ENCODE peak calls at places on chromosomes 3 and 15, in nine cellular contexts. O is gastrocnemius medialis, J is A549, U is cardiac muscle cell, W is psoas muscle, C is Peyer's patch, H is OCI-LY7, N is kidney, R is left ventricle myocardium inferior. A is an unnamed sample.

GRCh38 chr15:76799760-76800159 is 105.4 kb downstream of the SCAPER start:
- DNase-seq in O (no peak), J (peak; percentile 58), U (no peak), W (no peak), C (no peak), H (no peak), N (no peak), R (no peak), A (no peak)

GRCh38 chr3:193605876-193606275 is 12.9 kb downstream of the OPA1 start:
- DNase-seq in O (peak; percentile 12), J (peak; percentile 71), U (peak; percentile 76), W (no peak), C (peak; percentile 57), H (peak; percentile 73), N (no peak), R (no peak), A (no peak)

GRCh38 chr3:190076601-190077444 is 43.9 kb downstream of the P3H2 start:
- DNase-seq in O (no peak), J (peak; percentile 80), U (peak; percentile 66), W (no peak), C (no peak), H (no peak), N (peak; percentile 55), R (no peak), A (peak; percentile 35)

GRCh38 chr3:42505203-42505848 is 2.9 kb downstream of the VIPR1 start:
- DNase-seq in O (no peak), J (no peak), U (no peak), W (no peak), C (no peak), H (no peak), N (no peak), R (no peak), A (peak; percentile 44)

GRCh38 chr3:48426401-48426909 is 3.4 kb downstream of the PLXNB1 start:
- DNase-seq in O (no peak), J (no peak), U (no peak), W (no peak), C (no peak), H (no peak), N (peak; percentile 73), R (peak; percentile 69), A (peak; percentile 89)

GRCh38 chr3:50574280-50574831 is 5.0 kb downstream of the HEMK1 start:
- DNase-seq in O (no peak), J (no peak), U (no peak), W (no peak), C (no peak), H (no peak), N (no peak), R (no peak), A (no peak)

GRCh38 chr3:177852001-177852400 is 654.7 kb upstream of the TBL1XR1 start:
- DNase-seq in O (no peak), J (peak; percentile 11), U (no peak), W (no peak), C (no peak), H (no peak), N (no peak), R (no peak), A (no peak)

GRCh38 chr15:61195116-61196002 is 33.7 kb downstream of the RORA start:
- DNase-seq in O (no peak), J (peak; percentile 71), U (peak; percentile 21), W (no peak), C (no peak), H (peak; percentile 58), N (no peak), R (no peak), A (no peak)

DNA sequence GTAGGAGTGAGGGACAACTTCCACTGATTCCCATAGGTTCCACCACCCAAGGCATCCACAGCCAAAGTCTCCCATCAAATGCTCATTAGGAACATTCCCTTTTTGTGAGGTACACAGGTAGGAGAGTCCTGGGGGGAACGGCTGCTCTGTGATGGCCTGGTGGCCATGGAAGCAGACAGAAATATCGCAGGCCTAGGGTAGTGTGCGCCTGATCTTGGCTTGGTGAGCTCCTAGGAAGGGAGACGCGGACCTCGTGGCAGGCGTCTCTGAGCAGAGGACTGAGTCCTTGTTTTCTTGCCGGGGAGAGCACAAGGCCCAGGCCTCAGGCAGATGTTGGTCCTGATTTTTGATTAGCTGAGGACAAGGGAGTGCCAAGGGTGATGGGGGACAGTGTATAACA is 99.5 kb downstream of the SNRPN start:
- DNase-seq in O (no peak), J (no peak), U (no peak), W (no peak), C (no peak), H (no peak), N (no peak), R (no peak), A (no peak)
- H3K9me3 ChIP-seq in O (peaks cover 67% of the 10 kb centered on the region), J (peaks cover 68% of the 10 kb centered on the region), U (peaks cover 10% of the 10 kb centered on the region), W (peaks cover 89% of the 10 kb centered on the region), C (peaks cover 98% of the 10 kb centered on the region), H (peaks cover 5% of the 10 kb centered on the region), N (peaks cover 82% of the 10 kb centered on the region), R (peaks cover 100% of the 10 kb centered on the region), A (peaks cover 100% of the 10 kb centered on the region)

GRCh38 chr15:80803580-80804525 is 24.7 kb downstream of the CEMIP start:
- DNase-seq in O (no peak), J (no peak), U (no peak), W (no peak), C (no peak), H (no peak), N (no peak), R (no peak), A (no peak)
- H3K27ac ChIP-seq in O (no peak overlapping the region), J (no peak overlapping the region), U (no peak overlapping the region), W (no peak overlapping the region), C (no peak overlapping the region), H (no peak overlapping the region), N (no peak overlapping the region), R (no peak overlapping the region), A (no peak overlapping the region)

GRCh38 chr3:8767181-8767666 is 2.2 kb downstream of the OXTR start:
- DNase-seq in O (no peak), J (no peak), U (no peak), W (no peak), C (no peak), H (no peak), N (no peak), R (no peak), A (no peak)

GRCh38 chr3:8768364-8769087 is 887 bp downstream of the OXTR start:
- DNase-seq in O (no peak), J (no peak), U (no peak), W (no peak), C (no peak), H (no peak), N (no peak), R (no peak), A (no peak)

GRCh38 chr3:8766148-8766547 is 3.3 kb downstream of the OXTR start:
- DNase-seq in O (no peak), J (no peak), U (no peak), W (no peak), C (no peak), H (no peak), N (no peak), R (no peak), A (no peak)

GRCh38 chr3:8769088-8769822 is at the start of gene OXTR:
- DNase-seq in O (no peak), J (peak; percentile 66), U (peak; percentile 87), W (peak; percentile 57), C (no peak), H (peak; percentile 54), N (peak; percentile 82), R (peak; percentile 58), A (no peak)

DNA sequence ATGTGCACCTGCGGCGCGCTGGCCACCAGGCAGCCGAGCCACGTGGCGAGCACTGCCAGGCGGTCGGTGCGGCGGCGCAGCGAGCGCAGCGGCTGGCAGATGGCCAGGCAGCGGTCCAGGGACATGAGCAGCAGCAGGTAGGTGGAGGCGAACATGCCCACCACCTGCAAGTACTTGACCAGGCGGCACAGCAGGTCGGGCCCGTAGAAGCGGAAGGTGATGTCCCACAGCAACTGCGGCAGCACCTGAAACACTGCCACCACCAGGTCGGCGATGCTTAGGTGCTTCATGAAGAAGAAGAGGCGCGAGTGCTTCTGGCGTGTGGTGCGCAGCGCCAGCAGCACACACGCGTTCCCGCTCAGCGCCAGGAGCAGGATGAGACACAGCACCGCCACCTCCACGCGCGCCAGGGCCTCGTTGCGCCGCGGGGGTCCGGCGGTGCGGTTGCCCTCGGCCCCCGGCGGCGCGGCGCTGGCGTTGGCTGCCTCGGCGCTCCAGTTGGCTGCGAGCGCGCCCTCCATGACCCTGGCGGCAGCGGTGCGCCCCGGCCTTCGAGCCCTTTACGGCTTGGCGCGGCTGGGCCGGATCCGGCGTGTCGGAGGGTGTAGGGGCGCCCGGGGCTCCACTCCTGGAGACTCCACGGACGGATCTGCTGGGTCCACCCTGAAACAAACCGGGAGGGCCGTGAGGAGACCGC is 1.6 kb downstream of the OXTR start:
- DNase-seq in O (no peak), J (no peak), U (peak; percentile 42), W (no peak), C (no peak), H (no peak), N (no peak), R (no peak), A (no peak)
- TF ChIP-seq CTCF in O (peak; percentile 26), J (no peak), U (no peak), W (no peak), C (no peak), H (no peak), N (peak; percentile 1), R (peak; percentile 40), A (no peak)

GRCh38 chr15:27097506-27097905 is 126.5 kb downstream of the GABRG3 start:
- DNase-seq in O (no peak), J (no peak), U (no peak), W (no peak), C (no peak), H (no peak), N (no peak), R (no peak), A (no peak)

GRCh38 chr15:27101982-27102381 is 131.0 kb downstream of the GABRG3 start:
- DNase-seq in O (no peak), J (no peak), U (no peak), W (no peak), C (no peak), H (no peak), N (no peak), R (no peak), A (no peak)

GRCh38 chr15:27091270-27091940 is 120.4 kb downstream of the GABRG3 start:
- DNase-seq in O (no peak), J (peak; percentile 15), U (no peak), W (no peak), C (no peak), H (no peak), N (no peak), R (no peak), A (no peak)

GRCh38 chr15:27092404-27092803 is 121.4 kb downstream of the GABRG3 start:
- DNase-seq in O (no peak), J (no peak), U (no peak), W (no peak), C (no peak), H (no peak), N (no peak), R (no peak), A (no peak)

DNA sequence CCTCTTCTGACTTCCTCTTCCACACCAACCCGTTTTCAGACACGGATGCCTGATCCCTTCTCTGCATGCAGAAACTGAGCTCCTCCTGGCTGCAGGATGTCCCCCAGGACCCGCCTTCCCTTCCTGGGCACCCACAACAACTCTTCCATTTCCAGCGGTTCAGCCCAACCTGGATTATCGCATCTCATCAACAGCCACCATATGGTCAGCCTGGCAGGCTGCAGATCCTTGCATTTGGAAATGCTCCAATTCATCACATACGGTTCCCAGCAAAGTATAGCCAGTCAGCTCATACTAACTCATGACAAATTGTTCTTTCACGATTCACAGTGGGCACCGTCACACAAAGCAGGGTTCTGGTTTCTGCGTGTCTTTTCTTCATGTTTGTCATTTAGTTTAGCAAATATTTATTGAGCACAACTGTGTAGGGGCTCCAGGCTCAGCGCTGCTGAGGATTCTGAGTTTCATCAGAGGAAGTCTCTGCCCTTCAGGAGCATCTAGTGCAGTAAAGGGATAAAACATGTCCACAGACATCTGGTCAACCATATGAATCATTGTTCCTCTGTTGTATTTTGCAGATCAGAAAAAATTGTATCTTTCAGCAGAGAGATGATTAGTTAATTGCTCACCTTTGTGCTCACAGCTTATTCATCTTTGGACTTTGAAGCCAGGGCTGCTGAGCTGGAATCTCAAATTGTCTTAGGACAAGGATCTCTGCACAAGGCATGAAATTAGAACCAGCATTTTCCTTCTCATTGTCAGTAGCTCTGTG is 125.0 kb downstream of the GABRG3 start:
- DNase-seq in O (no peak), J (no peak), U (no peak), W (no peak), C (no peak), H (no peak), N (no peak), R (no peak), A (no peak)
- H3K9me3 ChIP-seq in O (no peaks in the 10 kb centered on the region), J (peaks cover 2% of the 10 kb centered on the region), U (no peaks in the 10 kb centered on the region), W (no peaks in the 10 kb centered on the region), C (peaks cover 3% of the 10 kb centered on the region), H (no peaks in the 10 kb centered on the region), N (no peaks in the 10 kb centered on the region), R (peaks cover 2% of the 10 kb centered on the region), A (no peaks in the 10 kb centered on the region)